ENCODE peak calls at places on chromosome 14, in six cellular contexts. Z, N, V, B, C and Q are unnamed samples.

GRCh38 chr14:78367355-78367754 is 197.2 kb downstream of the NRXN3 start:
- DNase-seq in Z (no peak), N (no peak), V (no peak), B (no peak), C (no peak), Q (no peak)

GRCh38 chr14:92224348-92224954 is 98.5 kb upstream of the SLC24A4 start:
- DNase-seq in Z (no peak), N (no peak), V (no peak), B (no peak), C (no peak), Q (no peak)

GRCh38 chr14:23571701-23572523 is 4.3 kb upstream of the AP1G2 start:
- DNase-seq in Z (no peak), N (no peak), V (no peak), B (no peak), C (no peak), Q (no peak)

GRCh38 chr14:96660667-96661066 is 136.5 kb upstream of the VRK1 start:
- DNase-seq in Z (no peak), N (no peak), V (no peak), B (peak), C (no peak), Q (no peak)

GRCh38 chr14:60061371-60061770 is 30.4 kb upstream of the PCNX4 start:
- DNase-seq in Z (no peak), N (no peak), V (no peak), B (no peak), C (no peak), Q (no peak)

GRCh38 chr14:38199076-38199475 is 8.6 kb upstream of the SSTR1 start:
- DNase-seq in Z (no peak), N (no peak), V (no peak), B (no peak), C (no peak), Q (no peak)

GRCh38 chr14:65002586-65003210 is 16.0 kb downstream of the FNTB start:
- DNase-seq in Z (no peak), N (no peak), V (peak), B (no peak), C (no peak), Q (no peak)

GRCh38 chr14:89723930-89724915 is 230.3 kb downstream of the EFCAB11 start:
- DNase-seq in Z (no peak), N (no peak), V (no peak), B (peak), C (no peak), Q (no peak)

GRCh38 chr14:100292776-100293461 is 13.3 kb downstream of the SLC25A29 start:
- DNase-seq in Z (no peak), N (no peak), V (no peak), B (no peak), C (no peak), Q (no peak)
- TF ChIP-seq CTCF in Z (no peak), N (no peak), V (no peak), B (no peak), C (no peak), Q (no peak)

DNA sequence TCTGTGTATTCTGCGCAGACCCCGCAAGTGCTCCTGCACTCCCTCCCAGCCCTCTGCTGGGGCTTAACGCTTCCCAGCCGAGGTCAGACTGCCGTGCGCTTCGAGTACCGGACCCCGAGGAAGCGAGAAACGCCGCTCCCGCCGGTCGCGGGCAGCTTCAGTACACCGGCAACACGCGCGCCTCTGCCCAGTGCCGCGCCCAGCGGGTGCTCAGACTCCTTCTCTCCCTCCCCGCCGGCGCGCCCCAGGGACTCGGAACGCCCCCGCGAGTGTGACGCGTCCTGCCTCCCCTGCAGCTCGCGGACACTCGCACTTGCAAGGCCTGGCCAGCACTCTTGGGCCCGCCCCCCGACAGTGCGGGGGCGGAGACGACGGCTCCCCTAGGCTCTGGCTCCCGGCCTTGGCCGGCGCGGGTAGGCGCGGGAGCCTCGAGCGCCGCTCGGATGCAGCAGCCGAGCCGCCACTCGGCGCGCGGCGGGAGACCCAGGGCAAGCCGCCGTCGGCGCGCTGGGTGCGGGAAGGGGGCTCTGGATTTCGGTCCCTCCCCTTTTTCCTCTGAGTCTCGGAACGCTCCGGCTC is at the start of gene PTGER2:
- DNase-seq in Z (peak), N (no peak), V (peak), B (peak), C (peak), Q (peak)
- TF ChIP-seq CTCF in Z (no peak), N (no peak), V (no peak), B (peak), C (no peak), Q (no peak)

GRCh38 chr14:45610303-45610702 is 357.3 kb upstream of the MIS18BP1 start:
- DNase-seq in Z (no peak), N (no peak), V (peak), B (no peak), C (no peak), Q (no peak)
- TF ChIP-seq CTCF in Z (no peak), N (peak), V (peak), B (no peak), C (peak), Q (no peak)

DNA sequence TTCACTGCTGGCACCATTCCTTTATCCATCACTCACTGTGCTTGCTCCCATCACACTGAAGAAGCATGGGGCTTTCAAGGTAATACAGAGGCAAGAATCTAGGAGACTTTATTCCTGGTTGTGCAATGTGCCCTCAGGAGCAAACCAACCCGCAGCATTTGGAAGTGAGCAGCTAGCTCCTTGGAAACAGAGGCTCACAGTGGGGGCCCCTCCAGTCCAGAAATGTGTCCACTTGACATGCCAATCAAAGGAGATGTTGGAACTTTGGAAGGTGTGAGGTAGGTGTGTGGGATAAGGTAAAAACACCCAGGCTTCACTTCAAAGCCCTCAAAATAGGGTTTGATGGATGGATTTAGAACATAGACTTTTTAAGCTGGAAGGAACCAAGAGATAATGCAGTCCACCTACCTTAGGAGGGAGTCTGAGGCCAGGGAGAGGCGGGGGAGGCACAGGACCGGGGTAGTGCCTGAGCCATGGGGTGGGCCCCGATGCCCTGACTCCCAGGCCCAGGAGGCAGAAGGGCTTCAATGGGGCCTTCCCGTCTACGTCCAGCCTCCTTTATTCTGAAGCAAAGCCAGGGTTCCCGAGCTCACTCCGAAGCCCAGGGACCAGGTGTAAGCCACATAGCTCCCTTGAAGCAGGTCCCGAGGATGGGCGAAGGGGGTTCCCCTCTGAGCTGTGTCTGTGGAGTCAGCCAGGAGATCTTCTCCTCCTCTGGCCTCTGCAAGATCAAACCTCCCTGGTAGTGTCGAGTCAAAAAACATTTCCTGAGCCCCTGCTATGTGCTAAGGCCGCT is 17.6 kb upstream of the BCL11B start:
- DNase-seq in Z (no peak), N (no peak), V (no peak), B (no peak), C (no peak), Q (no peak)
- TF ChIP-seq CTCF in Z (no peak), N (no peak), V (no peak), B (no peak), C (no peak), Q (no peak)

DNA sequence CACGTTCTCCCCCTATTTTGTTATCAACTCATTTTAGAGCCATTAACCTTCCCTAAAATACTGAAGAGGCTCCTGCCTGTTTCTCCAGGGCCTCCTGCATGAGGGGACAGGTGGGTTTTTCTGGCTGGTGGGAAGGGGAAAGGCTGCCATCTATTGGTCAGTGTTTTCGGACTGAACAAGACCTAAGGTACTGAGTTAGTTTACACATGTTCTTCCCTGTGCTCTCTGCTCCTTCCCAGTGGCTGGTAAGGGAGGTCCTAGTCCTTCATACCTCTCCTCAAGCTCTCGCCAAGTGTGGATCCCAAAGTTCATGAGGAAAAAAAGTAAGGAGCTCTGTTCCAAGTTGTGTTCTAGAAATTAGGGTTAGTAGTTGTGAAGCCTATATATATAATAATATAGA is 357.5 kb downstream of the FSCB start:
- DNase-seq in Z (no peak), N (no peak), V (no peak), B (peak), C (peak), Q (no peak)
- TF ChIP-seq CTCF in Z (no peak), N (peak), V (no peak), B (peak), C (peak), Q (no peak)